ENCODE peak calls at places on chromosomes 12 and 14, in eight cellular contexts. E is left lung, Q is GM23248, G is body of pancreas, W is HepG2, S is ovary, T is PC-3, R is tibial artery. K is an unnamed sample. For H3K36me3, the result is how much of the 10 kb centered on the place peaks cover.

GRCh38 chr12:42130670-42131402 is 13.8 kb downstream of the GXYLT1 start:
- DNase-seq in E (no peak), Q (peak), G (peak), W (no peak), S (no peak), T (peak), R (peak), K (no peak)

GRCh38 chr14:60250318-60251035 is 1.5 kb downstream of the PPM1A start:
- DNase-seq in E (no peak), Q (peak), G (peak), W (peak), S (no peak), T (peak), R (no peak), K (no peak)

GRCh38 chr14:97379091-97379531 is 581.9 kb downstream of the VRK1 start:
- DNase-seq in E (no peak), Q (no peak), G (no peak), W (no peak), S (no peak), T (no peak), R (no peak), K (no peak)

GRCh38 chr14:25526290-25526689 is 476.3 kb upstream of the STXBP6 start:
- DNase-seq in E (no peak), Q (no peak), G (no peak), W (no peak), S (no peak), T (no peak), R (no peak), K (no peak)

GRCh38 chr12:62689042-62689839 is 222.6 kb downstream of the MON2 start:
- DNase-seq in E (no peak), Q (no peak), G (no peak), W (no peak), S (no peak), T (peak), R (no peak), K (no peak)

GRCh38 chr12:2013527-2014223 is 9.4 kb upstream of the DCP1B start:
- DNase-seq in E (no peak), Q (peak), G (peak), W (no peak), S (no peak), T (no peak), R (peak), K (no peak)

GRCh38 chr12:75818863-75819262 is 212.7 kb downstream of the PHLDA1 start:
- DNase-seq in E (no peak), Q (peak), G (no peak), W (no peak), S (no peak), T (no peak), R (no peak), K (no peak)

GRCh38 chr14:68978550-68978911 is 571 bp downstream of the ACTN1 start:
- DNase-seq in E (peak), Q (peak), G (peak), W (no peak), S (peak), T (peak), R (peak), K (peak)

GRCh38 chr12:68001486-68002466 is 12.5 kb downstream of the IFNG-AS1 start:
- DNase-seq in E (no peak), Q (peak), G (no peak), W (no peak), S (no peak), T (peak), R (no peak), K (no peak)

GRCh38 chr12:109759076-109759420 is 45.4 kb downstream of the FAM222A start:
- DNase-seq in E (no peak), Q (no peak), G (no peak), W (no peak), S (peak), T (no peak), R (no peak), K (no peak)

GRCh38 chr12:9273276-9273675 is 65.1 kb upstream of the PZP start:
- DNase-seq in E (no peak), Q (peak), G (no peak), W (no peak), S (no peak), T (peak), R (no peak), K (no peak)

GRCh38 chr14:105865904-105866840 is 339.8 kb downstream of the TMEM121 start:
- DNase-seq in E (peak), Q (no peak), G (peak), W (no peak), S (peak), T (no peak), R (peak), K (no peak)

GRCh38 chr14:24392327-24393098 is 6.3 kb upstream of the NYNRIN start:
- DNase-seq in E (no peak), Q (peak), G (no peak), W (no peak), S (no peak), T (peak), R (no peak), K (no peak)

GRCh38 chr12:5407457-5407856 is 24.5 kb upstream of the NTF3 start:
- DNase-seq in E (no peak), Q (no peak), G (no peak), W (no peak), S (no peak), T (no peak), R (no peak), K (no peak)

GRCh38 chr12:128852885-128853284 is 393 bp upstream of the GLT1D1 start:
- DNase-seq in E (no peak), Q (no peak), G (no peak), W (no peak), S (no peak), T (no peak), R (no peak), K (no peak)

GRCh38 chr14:95138876-95139275 is 18.5 kb downstream of the DICER1 start:
- DNase-seq in E (no peak), Q (peak), G (no peak), W (no peak), S (no peak), T (no peak), R (no peak), K (no peak)

GRCh38 chr12:42706331-42706730 is 116.8 kb upstream of the PRICKLE1 start:
- DNase-seq in E (no peak), Q (peak), G (no peak), W (no peak), S (no peak), T (peak), R (no peak), K (no peak)

GRCh38 chr12:50647479-50647878 is 116.4 kb upstream of the ATF1 start:
- DNase-seq in E (no peak), Q (peak), G (peak), W (peak), S (no peak), T (peak), R (no peak), K (no peak)

GRCh38 chr12:86710110-86710509 is 453.9 kb upstream of the MGAT4C start:
- DNase-seq in E (no peak), Q (no peak), G (no peak), W (no peak), S (no peak), T (no peak), R (no peak), K (no peak)

DNA sequence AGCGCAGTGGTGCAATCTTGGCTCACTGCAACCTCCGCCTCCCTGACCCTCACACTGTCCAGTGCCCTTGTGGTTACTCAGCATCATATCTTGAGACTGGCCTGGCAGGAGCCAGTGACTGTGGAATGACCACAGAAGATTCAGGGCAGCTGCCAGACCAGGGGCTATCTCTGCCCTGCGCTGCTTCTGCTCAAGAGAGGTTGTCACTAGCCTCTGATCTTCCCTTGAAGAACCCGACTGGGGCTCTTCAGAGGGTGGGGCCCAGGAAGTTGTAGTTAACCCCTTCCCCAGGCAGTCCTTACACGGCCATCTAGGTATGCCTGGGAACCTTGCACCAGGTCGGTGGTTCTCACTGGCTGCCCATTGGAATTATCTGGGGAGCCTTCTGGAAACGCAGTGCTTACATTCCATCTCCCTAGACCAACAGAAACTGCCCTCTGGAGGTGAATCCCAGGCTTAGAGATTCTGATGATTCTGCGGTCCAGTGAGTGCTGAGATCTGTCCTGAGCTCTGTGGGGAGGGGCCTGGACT is 41.4 kb downstream of the PLEKHG3 start:
- DNase-seq in E (no peak), Q (no peak), G (no peak), W (peak), S (no peak), T (no peak), R (peak), K (no peak)
- H3K36me3 ChIP-seq in E (under half), Q (under half), G (under half), W (under half), S (under half), T (under half), R (half or more), K (under half)

GRCh38 chr12:124675881-124676688 is 108.7 kb upstream of the NCOR2 start:
- DNase-seq in E (no peak), Q (peak), G (peak), W (no peak), S (no peak), T (no peak), R (no peak), K (no peak)
- H3K27ac ChIP-seq in E (peak), Q (peak), G (peak), W (no peak), S (no peak), T (no peak), R (peak), K (no peak)

DNA sequence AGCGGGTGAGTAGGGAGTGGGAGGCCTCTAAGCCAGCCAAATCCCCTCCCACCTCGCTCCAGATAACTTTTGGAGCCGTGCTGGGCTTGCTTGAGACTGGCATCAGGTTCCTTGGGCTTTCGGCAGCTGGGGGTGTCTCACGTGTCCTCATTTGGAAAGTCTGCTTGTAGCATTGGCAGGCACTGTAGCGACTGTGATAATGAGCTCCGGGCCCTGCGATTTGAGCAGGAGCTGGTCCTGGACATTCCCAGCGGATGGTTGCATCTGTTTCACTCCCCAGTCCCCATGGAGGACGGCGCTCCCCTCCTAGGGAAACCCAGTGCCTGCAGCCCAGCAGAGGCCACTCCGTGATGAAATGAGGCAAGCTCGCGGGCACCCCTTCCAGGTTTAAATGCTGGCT is 49.4 kb downstream of the DGLUCY start:
- DNase-seq in E (no peak), Q (no peak), G (peak), W (no peak), S (no peak), T (no peak), R (no peak), K (no peak)
- H3K36me3 ChIP-seq in E (under half), Q (under half), G (under half), W (half or more), S (under half), T (under half), R (under half), K (half or more)

GRCh38 chr12:116411977-116412376 is 134.5 kb upstream of the MED13L start:
- DNase-seq in E (no peak), Q (peak), G (no peak), W (no peak), S (no peak), T (no peak), R (no peak), K (no peak)
- H3K27ac ChIP-seq in E (no peak), Q (no peak), G (no peak), W (no peak), S (no peak), T (no peak), R (no peak), K (no peak)

GRCh38 chr12:71759941-71760340 is 5.3 kb downstream of the RAB21 start:
- DNase-seq in E (no peak), Q (no peak), G (no peak), W (no peak), S (no peak), T (no peak), R (no peak), K (no peak)

GRCh38 chr12:71763682-71764379 is 9.2 kb downstream of the RAB21 start:
- DNase-seq in E (no peak), Q (peak), G (no peak), W (no peak), S (no peak), T (no peak), R (no peak), K (no peak)

GRCh38 chr12:71756054-71756675 is 1.5 kb downstream of the RAB21 start:
- DNase-seq in E (no peak), Q (peak), G (no peak), W (no peak), S (no peak), T (peak), R (no peak), K (no peak)

GRCh38 chr12:71764587-71765321 is 10.1 kb downstream of the RAB21 start:
- DNase-seq in E (no peak), Q (no peak), G (no peak), W (no peak), S (no peak), T (no peak), R (no peak), K (no peak)

GRCh38 chr12:71760471-71760870 is 5.8 kb downstream of the RAB21 start:
- DNase-seq in E (no peak), Q (no peak), G (no peak), W (no peak), S (no peak), T (no peak), R (no peak), K (no peak)
- H3K36me3 ChIP-seq in E (under half), Q (under half), G (under half), W (under half), S (under half), T (under half), R (under half), K (under half)

DNA sequence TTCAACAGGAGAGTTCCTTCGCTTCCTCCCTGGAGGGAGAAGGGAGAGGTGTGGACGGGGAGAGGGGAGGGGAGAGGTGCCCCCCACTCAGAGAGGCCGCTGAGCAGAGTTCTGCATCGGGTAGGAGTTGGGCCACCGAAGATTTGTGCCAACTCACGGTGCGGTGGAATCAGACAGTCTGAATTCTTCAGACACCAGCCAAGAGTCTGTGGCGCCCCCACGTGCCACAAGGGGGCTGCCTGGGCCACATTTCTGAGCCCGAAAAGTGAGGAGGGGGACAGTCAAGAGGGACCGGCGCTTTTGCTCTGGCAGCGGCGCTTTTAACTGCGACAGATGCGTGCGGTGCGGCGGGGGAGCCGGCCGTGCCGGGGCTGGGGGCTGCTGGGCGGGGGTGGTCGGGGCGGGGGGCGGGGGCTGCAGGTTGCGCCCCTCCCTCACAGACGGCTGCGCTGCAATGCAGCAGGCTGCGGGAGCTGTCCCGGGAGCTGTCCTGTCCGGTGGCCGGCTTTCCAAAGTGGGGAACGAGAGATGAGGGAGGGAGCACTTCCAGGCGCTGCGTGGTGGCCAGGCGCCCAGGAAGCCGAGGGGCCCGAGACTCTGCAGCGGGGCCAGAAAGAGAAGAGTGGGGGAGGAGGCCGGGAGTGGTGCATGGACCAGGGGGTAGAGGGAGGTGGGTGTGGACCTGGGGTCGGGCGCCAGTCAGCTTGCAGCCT is 941 bp upstream of the RTL1 start:
- DNase-seq in E (no peak), Q (peak), G (no peak), W (no peak), S (peak), T (peak), R (no peak), K (no peak)
- H3K27ac ChIP-seq in E (no peak), Q (no peak), G (no peak), W (no peak), S (peak), T (no peak), R (no peak), K (no peak)

GRCh38 chr14:39322807-39323206 is 89.1 kb downstream of the MIA2 start:
- DNase-seq in E (no peak), Q (peak), G (no peak), W (no peak), S (no peak), T (no peak), R (no peak), K (no peak)
- H3K36me3 ChIP-seq in E (under half), Q (under half), G (under half), W (half or more), S (under half), T (under half), R (under half), K (under half)

DNA sequence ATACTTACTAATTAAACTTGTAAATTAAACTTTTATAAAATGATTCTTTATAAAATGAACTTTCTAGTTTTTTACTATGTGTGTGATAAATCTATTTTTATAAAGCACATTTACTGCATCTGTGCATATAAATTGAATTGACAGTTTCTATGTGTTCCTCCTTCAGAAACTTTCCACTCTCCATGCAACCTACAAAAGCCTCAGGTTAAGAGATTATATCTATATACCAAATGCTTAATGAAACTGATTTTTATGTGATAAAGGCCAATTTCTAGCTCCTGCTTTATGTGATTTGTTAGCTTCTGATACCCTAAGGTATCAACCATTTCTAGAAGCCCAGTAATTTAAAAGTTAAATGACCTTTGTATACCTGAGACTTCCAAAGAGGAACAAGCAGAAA is 174.0 kb downstream of the SRGAP1 start:
- DNase-seq in E (no peak), Q (no peak), G (no peak), W (no peak), S (no peak), T (no peak), R (no peak), K (no peak)
- H3K27ac ChIP-seq in E (no peak), Q (no peak), G (no peak), W (no peak), S (no peak), T (no peak), R (no peak), K (no peak)

K was measured in CD4-positive, alpha-beta memory T cell.